ENCODE peak calls at places on chromosome 13, in ten cellular contexts. M is CD4-positive, CD25-positive, alpha-beta regulatory T cell; E is lower lobe of right lung; Z is neural progenitor cell; R is heart right ventricle; T is spleen; A is naive thymus-derived CD4-positive, alpha-beta T cell; K is effector memory CD4-positive, alpha-beta T cell; P is thoracic aorta; X is body of pancreas. C is an unnamed sample.

GRCh38 chr13:93559718-93560117 is 333.1 kb downstream of the GPC6 start:
- DNase-seq in M (no peak), E (no peak), Z (no peak), R (no peak), T (no peak), A (no peak), K (no peak), P (no peak), X (no peak), C (peak; percentile 0)

GRCh38 chr13:30908416-30908980 is 2.4 kb downstream of the MEDAG start:
- DNase-seq in M (no peak), E (no peak), Z (no peak), R (peak; percentile 24), T (no peak), A (no peak), K (no peak), P (no peak), X (no peak), C (no peak)

GRCh38 chr13:94073006-94073744 is 406.3 kb downstream of the DCT start:
- DNase-seq in M (no peak), E (no peak), Z (no peak), R (no peak), T (no peak), A (no peak), K (no peak), P (no peak), X (no peak), C (no peak)

GRCh38 chr13:94056362-94056990 is 423.0 kb downstream of the DCT start:
- DNase-seq in M (no peak), E (no peak), Z (no peak), R (no peak), T (no peak), A (no peak), K (no peak), P (no peak), X (no peak), C (no peak)

GRCh38 chr13:100537951-100538462 is 50.6 kb downstream of the GGACT start:
- DNase-seq in M (no peak), E (no peak), Z (no peak), R (no peak), T (no peak), A (no peak), K (no peak), P (no peak), X (no peak), C (no peak)

GRCh38 chr13:37141011-37141410 is 35.5 kb upstream of the CSNK1A1L start:
- DNase-seq in M (no peak), E (no peak), Z (no peak), R (no peak), T (no peak), A (no peak), K (no peak), P (no peak), X (no peak), C (no peak)

GRCh38 chr13:51282322-51282721 is 57.2 kb upstream of the SERPINE3 start:
- DNase-seq in M (no peak), E (no peak), Z (no peak), R (peak; percentile 52), T (no peak), A (no peak), K (no peak), P (no peak), X (peak; percentile 48), C (no peak)

GRCh38 chr13:97535619-97536018 is 101.7 kb downstream of the RAP2A start:
- DNase-seq in M (no peak), E (no peak), Z (no peak), R (no peak), T (no peak), A (no peak), K (no peak), P (no peak), X (no peak), C (no peak)

GRCh38 chr13:32309812-32310706 is 5.1 kb downstream of the ZAR1L start:
- DNase-seq in M (peak; percentile 44), E (no peak), Z (peak; percentile 63), R (no peak), T (no peak), A (peak; percentile 64), K (no peak), P (no peak), X (no peak), C (peak; percentile 32)

GRCh38 chr13:112973577-112973951 is 4.5 kb downstream of the MCF2L start:
- DNase-seq in M (no peak), E (peak; percentile 41), Z (no peak), R (no peak), T (peak; percentile 67), A (no peak), K (no peak), P (no peak), X (no peak), C (no peak)

GRCh38 chr13:44715287-44716224 is 139.4 kb upstream of the TSC22D1 start:
- DNase-seq in M (no peak), E (no peak), Z (no peak), R (no peak), T (no peak), A (no peak), K (no peak), P (no peak), X (no peak), C (no peak)

GRCh38 chr13:50419466-50419865 is 404.2 kb downstream of the KCNRG start:
- DNase-seq in M (no peak), E (no peak), Z (no peak), R (no peak), T (no peak), A (no peak), K (no peak), P (no peak), X (no peak), C (no peak)

GRCh38 chr13:100544866-100545683 is 43.5 kb downstream of the GGACT start:
- DNase-seq in M (no peak), E (peak; percentile 78), Z (no peak), R (peak; percentile 68), T (no peak), A (no peak), K (no peak), P (no peak), X (peak; percentile 90), C (no peak)

DNA sequence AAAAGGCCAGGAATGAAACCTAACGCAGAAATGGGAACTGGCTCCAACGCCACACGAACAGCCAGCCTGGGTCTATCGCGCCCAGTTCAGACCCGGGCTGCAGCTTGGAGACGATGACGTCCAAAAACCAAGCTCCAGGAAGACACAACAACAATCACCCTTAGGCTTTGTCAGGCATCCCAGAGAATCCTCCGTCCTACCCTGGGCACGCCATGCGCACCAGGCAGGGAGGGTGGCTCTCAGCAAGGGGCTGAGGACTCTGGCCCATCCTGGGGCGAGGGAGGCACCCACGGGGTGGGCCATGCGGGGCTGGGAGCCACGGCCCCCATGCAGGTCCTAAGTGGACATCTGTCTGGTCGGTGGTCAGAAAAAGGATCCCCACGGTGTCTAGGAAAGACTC is 9.0 kb downstream of the RASA3 start:
- DNase-seq in M (no peak), E (no peak), Z (no peak), R (no peak), T (no peak), A (peak; percentile 9), K (no peak), P (no peak), X (no peak), C (no peak)
- H3K4me1 ChIP-seq in M (peaks cover 91% of the 10 kb centered on the region), E (peaks cover 59% of the 10 kb centered on the region), Z (peaks cover 25% of the 10 kb centered on the region), R (peaks cover 57% of the 10 kb centered on the region), T (peaks cover 92% of the 10 kb centered on the region), A (peaks cover 85% of the 10 kb centered on the region), K (peaks cover 89% of the 10 kb centered on the region), P (peaks cover 16% of the 10 kb centered on the region), X (peaks cover 10% of the 10 kb centered on the region), C (peaks cover 66% of the 10 kb centered on the region)

GRCh38 chr13:24161980-24162517 is 1.5 kb downstream of the SPATA13 start:
- DNase-seq in M (no peak), E (no peak), Z (no peak), R (no peak), T (no peak), A (no peak), K (no peak), P (no peak), X (peak; percentile 56), C (no peak)
- H3K4me3 ChIP-seq in M (peak overlapping the region; percentile 75), E (peak overlapping the region; percentile 94), Z (peak overlapping the region; percentile 68), R (peak overlapping the region; percentile 96), T (peak overlapping the region; percentile 92), A (no peak overlapping the region), K (peak overlapping the region; percentile 75), P (no peak overlapping the region), X (peak overlapping the region; percentile 97), C (peak overlapping the region; percentile 71)

DNA sequence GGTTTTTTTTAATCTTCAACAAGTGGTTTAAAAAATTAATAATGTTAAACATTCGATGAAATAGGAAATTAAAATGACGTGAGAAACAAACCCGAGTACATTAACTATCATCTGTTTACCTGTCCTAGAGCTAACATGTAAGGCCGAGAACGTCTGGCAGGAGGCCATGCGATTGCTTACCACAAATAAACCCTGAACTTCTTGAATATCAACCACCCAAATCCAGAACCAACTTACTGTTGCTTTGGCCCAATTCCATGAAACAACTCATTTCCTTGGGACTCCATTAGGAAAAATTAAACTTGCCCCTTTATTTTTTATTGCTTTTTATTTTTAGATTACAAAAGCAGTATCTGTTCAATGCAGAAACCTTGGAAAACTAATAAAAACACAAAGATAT is 228.9 kb upstream of the IRS2 start:
- DNase-seq in M (no peak), E (no peak), Z (no peak), R (no peak), T (no peak), A (no peak), K (no peak), P (no peak), X (peak; percentile 66), C (no peak)
- H3K4me1 ChIP-seq in M (no peaks in the 10 kb centered on the region), E (no peaks in the 10 kb centered on the region), Z (no peaks in the 10 kb centered on the region), R (peaks cover 6% of the 10 kb centered on the region), T (no peaks in the 10 kb centered on the region), A (no peaks in the 10 kb centered on the region), K (no peaks in the 10 kb centered on the region), P (no peaks in the 10 kb centered on the region), X (peaks cover 16% of the 10 kb centered on the region), C (no peaks in the 10 kb centered on the region)

GRCh38 chr13:79407349-79407979 is 1.4 kb upstream of the RBM26 start:
- DNase-seq in M (no peak), E (no peak), Z (no peak), R (no peak), T (no peak), A (no peak), K (no peak), P (no peak), X (no peak), C (no peak)
- H3K4me3 ChIP-seq in M (peak overlapping the region; percentile 88), E (peak overlapping the region; percentile 81), Z (peak overlapping the region; percentile 96), R (no peak overlapping the region), T (no peak overlapping the region), A (no peak overlapping the region), K (no peak overlapping the region), P (no peak overlapping the region), X (no peak overlapping the region), C (no peak overlapping the region)